ENCODE peak calls at places on chromosomes 4 and X, in four cellular contexts. A is aorta, R is ELR, F is left cardiac atrium. K is an unnamed sample.

GRCh38 chr4:11367371-11367770 is 61.3 kb downstream of the HS3ST1 start:
- DNase-seq in R (no peak), A (no peak), F (peak; percentile 76), K (peak; percentile 94)

GRCh38 chrX:38806875-38807601 is 5.8 kb downstream of the MID1IP1 start:
- DNase-seq in R (no peak), F (no peak), A (no peak), K (no peak)

GRCh38 chr4:118752551-118752950 is 67.4 kb downstream of the METTL14 start:
- DNase-seq in F (no peak), R (peak; percentile 32), A (no peak), K (no peak)

GRCh38 chr4:5839751-5840674 is 52.9 kb downstream of the CRMP1 start:
- DNase-seq in A (peak; percentile 89), R (no peak), F (peak; percentile 75), K (peak; percentile 48)

GRCh38 chrX:13689519-13690211 is 737 bp downstream of the RAB9A start:
- DNase-seq in A (no peak), R (peak; percentile 54), F (no peak), K (no peak)

GRCh38 chr4:61638600-61638999 is 438.5 kb downstream of the ADGRL3 start:
- DNase-seq in F (no peak), R (peak; percentile 74), A (no peak), K (no peak)

GRCh38 chr4:2125831-2126230 is 66.7 kb downstream of the NAT8L start:
- DNase-seq in F (no peak), A (no peak), R (no peak), K (no peak)

GRCh38 chr4:19381068-19381467 is 870.6 kb upstream of the SLIT2 start:
- DNase-seq in F (no peak), A (no peak), R (peak; percentile 84), K (no peak)

GRCh38 chrX:129781134-129782014 is 1.6 kb downstream of the SASH3 start:
- DNase-seq in F (peak; percentile 43), R (no peak), A (peak; percentile 69), K (peak; percentile 19)

GRCh38 chr4:105998210-105998609 is 102.9 kb downstream of the NPNT start:
- DNase-seq in F (no peak), A (no peak), R (no peak), K (no peak)

GRCh38 chrX:43836435-43837184 is 45.6 kb downstream of the MAOB start:
- DNase-seq in R (peak; percentile 18), A (no peak), F (no peak), K (no peak)

GRCh38 chr4:26372525-26373172 is 51.8 kb downstream of the RBPJ start:
- DNase-seq in A (no peak), F (no peak), R (peak; percentile 84), K (no peak)

GRCh38 chr4:24395937-24396336 is 188.4 kb downstream of the DHX15 start:
- DNase-seq in R (no peak), F (no peak), A (no peak), K (no peak)

GRCh38 chrX:45358417-45358816 is 157.7 kb upstream of the DIPK2B start:
- DNase-seq in F (no peak), R (no peak), A (no peak), K (no peak)

GRCh38 chr4:55611358-55612059 is 19.5 kb upstream of the PDCL2 start:
- DNase-seq in A (no peak), F (no peak), R (peak; percentile 7), K (no peak)

GRCh38 chrX:31367816-31368215 is 296.0 kb upstream of the FTHL17 start:
- DNase-seq in R (no peak), A (no peak), F (no peak), K (no peak)

K was measured in testis.